ENCODE peak calls at places on chromosomes 13 and 19, in seven cellular contexts. One of them, this sample, is unnamed.

GRCh38 chr13:80173224-80173623 is 167.7 kb downstream of the SPRY2 start:
- DNase-seq in GM18507: no peak
- DNase-seq in activated naive CD4-positive, alpha-beta T cell treated with anti-CD3 and anti-CD28 coated beads, Interleukin-2, amount 10 ng/mL, durations not matched to agents 7 days and 5 days: no peak
- DNase-seq in NCI-H1417 treated with DMSO at 0.1 percent for 48 hours: no peak
- DNase-seq in COR-L47: no peak
- DNase-seq in stimulated activated CD8-positive, alpha-beta memory T cell treated with anti-CD3 and anti-CD28 coated beads, Interleukin-7, amount 100 ng/mL, for 24 hours: no peak
- DNase-seq in ELR: no peak
- DNase-seq in this sample: no peak

GRCh38 chr13:112879283-112879833 is 89.7 kb upstream of the MCF2L start:
- DNase-seq in GM18507: no peak
- DNase-seq in activated naive CD4-positive, alpha-beta T cell treated with anti-CD3 and anti-CD28 coated beads, Interleukin-2, amount 10 ng/mL, durations not matched to agents 7 days and 5 days: peak
- DNase-seq in NCI-H1417 treated with DMSO at 0.1 percent for 48 hours: no peak
- DNase-seq in COR-L47: no peak
- DNase-seq in stimulated activated CD8-positive, alpha-beta memory T cell treated with anti-CD3 and anti-CD28 coated beads, Interleukin-7, amount 100 ng/mL, for 24 hours: no peak
- DNase-seq in ELR: no peak
- DNase-seq in this sample: no peak

GRCh38 chr13:49877629-49878218 is 58.4 kb downstream of the SPRYD7 start:
- DNase-seq in GM18507: no peak
- DNase-seq in activated naive CD4-positive, alpha-beta T cell treated with anti-CD3 and anti-CD28 coated beads, Interleukin-2, amount 10 ng/mL, durations not matched to agents 7 days and 5 days: no peak
- DNase-seq in NCI-H1417 treated with DMSO at 0.1 percent for 48 hours: no peak
- DNase-seq in COR-L47: no peak
- DNase-seq in stimulated activated CD8-positive, alpha-beta memory T cell treated with anti-CD3 and anti-CD28 coated beads, Interleukin-7, amount 100 ng/mL, for 24 hours: no peak
- DNase-seq in ELR: peak
- DNase-seq in this sample: no peak

GRCh38 chr19:46728693-46729339 is 11.9 kb upstream of the PRKD2 start:
- DNase-seq in GM18507: peak
- DNase-seq in activated naive CD4-positive, alpha-beta T cell treated with anti-CD3 and anti-CD28 coated beads, Interleukin-2, amount 10 ng/mL, durations not matched to agents 7 days and 5 days: peak
- DNase-seq in NCI-H1417 treated with DMSO at 0.1 percent for 48 hours: no peak
- DNase-seq in COR-L47: peak
- DNase-seq in stimulated activated CD8-positive, alpha-beta memory T cell treated with anti-CD3 and anti-CD28 coated beads, Interleukin-7, amount 100 ng/mL, for 24 hours: peak
- DNase-seq in ELR: peak
- DNase-seq in this sample: no peak

GRCh38 chr19:13537454-13537853 is 31.2 kb upstream of the CACNA1A start:
- DNase-seq in GM18507: no peak
- DNase-seq in activated naive CD4-positive, alpha-beta T cell treated with anti-CD3 and anti-CD28 coated beads, Interleukin-2, amount 10 ng/mL, durations not matched to agents 7 days and 5 days: no peak
- DNase-seq in NCI-H1417 treated with DMSO at 0.1 percent for 48 hours: no peak
- DNase-seq in COR-L47: peak
- DNase-seq in stimulated activated CD8-positive, alpha-beta memory T cell treated with anti-CD3 and anti-CD28 coated beads, Interleukin-7, amount 100 ng/mL, for 24 hours: no peak
- DNase-seq in ELR: no peak
- DNase-seq in this sample: no peak

GRCh38 chr19:16649734-16650133 is 10.2 kb downstream of the SMIM7 start:
- DNase-seq in GM18507: no peak
- DNase-seq in activated naive CD4-positive, alpha-beta T cell treated with anti-CD3 and anti-CD28 coated beads, Interleukin-2, amount 10 ng/mL, durations not matched to agents 7 days and 5 days: no peak
- DNase-seq in NCI-H1417 treated with DMSO at 0.1 percent for 48 hours: no peak
- DNase-seq in COR-L47: no peak
- DNase-seq in stimulated activated CD8-positive, alpha-beta memory T cell treated with anti-CD3 and anti-CD28 coated beads, Interleukin-7, amount 100 ng/mL, for 24 hours: no peak
- DNase-seq in ELR: no peak
- DNase-seq in this sample: no peak

GRCh38 chr19:7788178-7788932 is 25.3 kb downstream of the CLEC4M start:
- DNase-seq in GM18507: no peak
- DNase-seq in activated naive CD4-positive, alpha-beta T cell treated with anti-CD3 and anti-CD28 coated beads, Interleukin-2, amount 10 ng/mL, durations not matched to agents 7 days and 5 days: no peak
- DNase-seq in NCI-H1417 treated with DMSO at 0.1 percent for 48 hours: no peak
- DNase-seq in COR-L47: no peak
- DNase-seq in stimulated activated CD8-positive, alpha-beta memory T cell treated with anti-CD3 and anti-CD28 coated beads, Interleukin-7, amount 100 ng/mL, for 24 hours: no peak
- DNase-seq in ELR: no peak
- DNase-seq in this sample: no peak

GRCh38 chr13:27765650-27766049 is 26.6 kb upstream of the GSX1 start:
- DNase-seq in GM18507: no peak
- DNase-seq in activated naive CD4-positive, alpha-beta T cell treated with anti-CD3 and anti-CD28 coated beads, Interleukin-2, amount 10 ng/mL, durations not matched to agents 7 days and 5 days: no peak
- DNase-seq in NCI-H1417 treated with DMSO at 0.1 percent for 48 hours: no peak
- DNase-seq in COR-L47: no peak
- DNase-seq in stimulated activated CD8-positive, alpha-beta memory T cell treated with anti-CD3 and anti-CD28 coated beads, Interleukin-7, amount 100 ng/mL, for 24 hours: no peak
- DNase-seq in ELR: no peak
- DNase-seq in this sample: no peak